ENCODE peak calls at places on chromosome 12, in ten cellular contexts. S is activated T-helper 1 cell treated with Interleukin-2 at 50 U/mL for 16 hours; G is dermis blood vessel endothelial cell; X is NCI-H1105 treated with DMSO at 0.1 percent for 48 hours; C is HCT116; U is mesendoderm; Z is stimulated activated CD8-positive, alpha-beta memory T cell treated with anti-CD3 and anti-CD28 coated beads, Interleukin-4, amount 100 ng/mL, for 1 hour; L is NCI-H774; H is left ventricle myocardium inferior; J is D341Med. W is an unnamed sample.

GRCh38 chr12:43237238-43237879 is 314.6 kb downstream of the ADAMTS20 start:
- DNase-seq in S (no peak), L (no peak), J (no peak), U (no peak), Z (no peak), H (no peak), X (no peak), C (no peak), G (no peak), W (no peak)

GRCh38 chr12:91379051-91379775 is 196.6 kb upstream of the DCN start:
- DNase-seq in C (no peak), U (no peak), J (no peak), H (no peak), S (no peak), L (no peak), G (no peak), Z (no peak), X (no peak), W (no peak)

GRCh38 chr12:42143401-42144173 is 1.1 kb downstream of the GXYLT1 start:
- DNase-seq in S (no peak), U (peak), H (no peak), X (peak), C (no peak), L (no peak), Z (no peak), G (peak), J (no peak), W (no peak)

GRCh38 chr12:132582582-132583279 is 27.7 kb downstream of the LRCOL1 start:
- DNase-seq in C (no peak), L (no peak), S (no peak), X (no peak), U (no peak), H (no peak), Z (no peak), J (no peak), G (no peak), W (no peak)

GRCh38 chr12:113862570-113863454 is 103.3 kb downstream of the RBM19 start:
- DNase-seq in S (no peak), X (no peak), H (no peak), U (peak), G (peak), Z (no peak), C (no peak), J (no peak), L (no peak), W (no peak)

GRCh38 chr12:49346659-49347306 is at the start of gene DNAJC22:
- DNase-seq in J (peak), H (no peak), S (no peak), U (peak), X (no peak), G (peak), L (peak), C (no peak), Z (no peak), W (no peak)

GRCh38 chr12:78865297-78865955 is 852 bp downstream of the SYT1 start:
- DNase-seq in L (peak), U (no peak), Z (no peak), H (no peak), C (no peak), S (no peak), J (no peak), X (peak), G (peak), W (no peak)

GRCh38 chr12:30795660-30796507 is 41.1 kb upstream of the CAPRIN2 start:
- DNase-seq in J (peak), C (peak), H (peak), L (peak), U (peak), Z (no peak), G (peak), X (peak), S (no peak), W (no peak)

GRCh38 chr12:26195641-26196423 is 459 bp downstream of the SSPN start:
- DNase-seq in S (no peak), U (peak), G (peak), C (no peak), L (peak), J (peak), Z (no peak), X (peak), H (peak), W (peak)

GRCh38 chr12:93154753-93155475 is 222.8 kb upstream of the NUDT4 start:
- DNase-seq in H (no peak), L (no peak), G (no peak), X (no peak), C (no peak), U (no peak), S (no peak), J (no peak), Z (no peak), W (no peak)

W was measured in anterior cingulate cortex.